ENCODE peak calls at places on chromosome 6, in five cellular contexts. R is CD8-positive, alpha-beta T cell; O is GM23338; T is fibroblast of lung; J is heart left ventricle. L is an unnamed sample.

GRCh38 chr6:6699741-6700367 is 111.3 kb downstream of the LY86 start:
- DNase-seq in R (no peak), O (peak), T (peak), J (peak), L (peak)

GRCh38 chr6:155524249-155524651 is 68.6 kb upstream of the NOX3 start:
- DNase-seq in R (no peak), O (no peak), T (peak), J (no peak), L (no peak)

GRCh38 chr6:101458341-101458740 is 64.8 kb downstream of the GRIK2 start:
- DNase-seq in R (no peak), O (no peak), T (no peak), J (no peak), L (no peak)

GRCh38 chr6:149484733-149485700 is at the start of gene ZC3H12D:
- DNase-seq in R (peak), O (no peak), T (peak), J (peak), L (no peak)

GRCh38 chr6:105810105-105810921 is 275.8 kb upstream of the PRDM1 start:
- DNase-seq in R (no peak), O (peak), T (peak), J (no peak), L (no peak)

GRCh38 chr6:54935739-54936138 is 89.2 kb downstream of the FAM83B start:
- DNase-seq in R (no peak), O (peak), T (peak), J (no peak), L (no peak)

GRCh38 chr6:93304514-93304913 is 114.8 kb downstream of the EPHA7 start:
- DNase-seq in R (no peak), O (peak), T (no peak), J (no peak), L (no peak)

GRCh38 chr6:100001915-100002388 is 7.9 kb upstream of the MCHR2 start:
- DNase-seq in R (peak), O (peak), T (peak), J (no peak), L (peak)

GRCh38 chr6:28683945-28684538 is 158.4 kb downstream of the GPX5 start:
- DNase-seq in R (no peak), O (peak), T (peak), J (no peak), L (no peak)

GRCh38 chr6:84428300-84428907 is 201.0 kb upstream of the CEP162 start:
- DNase-seq in R (no peak), O (peak), T (peak), J (no peak), L (no peak)

GRCh38 chr6:39669117-39669690 is 56.0 kb downstream of the KIF6 start:
- DNase-seq in R (no peak), O (peak), T (peak), J (no peak), L (no peak)

GRCh38 chr6:166760288-166760687 is 133.2 kb upstream of the RPS6KA2 start:
- DNase-seq in R (peak), O (no peak), T (no peak), J (no peak), L (no peak)

GRCh38 chr6:82612475-82612874 is 248.9 kb downstream of the TPBG start:
- DNase-seq in R (no peak), O (no peak), T (no peak), J (no peak), L (no peak)

GRCh38 chr6:168050861-168051586 is 28.0 kb downstream of the FRMD1 start:
- DNase-seq in R (no peak), O (peak), T (peak), J (no peak), L (no peak)

GRCh38 chr6:75109757-75110156 is 96.1 kb downstream of the COL12A1 start:
- DNase-seq in R (no peak), O (no peak), T (peak), J (no peak), L (no peak)

GRCh38 chr6:125041740-125042459 is 79.7 kb downstream of the RNF217 start:
- DNase-seq in R (no peak), O (no peak), T (peak), J (no peak), L (no peak)

GRCh38 chr6:91711518-91711917 is 1124.6 kb upstream of the MAP3K7 start:
- DNase-seq in R (no peak), O (no peak), T (no peak), J (no peak), L (no peak)

GRCh38 chr6:124742971-124743370 is 219.3 kb upstream of the RNF217 start:
- DNase-seq in R (no peak), O (no peak), T (peak), J (no peak), L (no peak)

GRCh38 chr6:132623446-132623845 is 629 bp downstream of the TAAR2 start:
- DNase-seq in R (no peak), O (no peak), T (no peak), J (no peak), L (no peak)

GRCh38 chr6:121274896-121275295 is 59.4 kb downstream of the TBC1D32 start:
- DNase-seq in R (no peak), O (no peak), T (no peak), J (no peak), L (no peak)

GRCh38 chr6:142947702-142948480 is 2.9 kb upstream of the HIVEP2 start:
- DNase-seq in R (peak), O (no peak), T (peak), J (no peak), L (no peak)

GRCh38 chr6:99434702-99435530 is 9.8 kb upstream of the PNISR start:
- DNase-seq in R (no peak), O (peak), T (peak), J (no peak), L (no peak)

GRCh38 chr6:13678255-13678983 is 33.2 kb downstream of the RANBP9 start:
- DNase-seq in R (no peak), O (peak), T (no peak), J (no peak), L (no peak)

GRCh38 chr6:92376711-92377110 is 1042.6 kb downstream of the EPHA7 start:
- DNase-seq in R (no peak), O (no peak), T (peak), J (no peak), L (no peak)

GRCh38 chr6:135033238-135033637 is 21.4 kb downstream of the HBS1L start:
- DNase-seq in R (no peak), O (no peak), T (no peak), J (no peak), L (no peak)

GRCh38 chr6:94041930-94042724 is 622.8 kb upstream of the EPHA7 start:
- DNase-seq in R (no peak), O (no peak), T (no peak), J (no peak), L (no peak)

GRCh38 chr6:105641507-105641906 is 238.6 kb upstream of the PREP start:
- DNase-seq in R (no peak), O (no peak), T (no peak), J (no peak), L (no peak)

GRCh38 chr6:2733324-2733723 is 17.4 kb downstream of the MYLK4 start:
- DNase-seq in R (peak), O (no peak), T (no peak), J (peak), L (no peak)

GRCh38 chr6:155126727-155127439 is 131.8 kb downstream of the TIAM2 start:
- DNase-seq in R (no peak), O (no peak), T (peak), J (no peak), L (no peak)

GRCh38 chr6:39236742-39237141 is 7.5 kb upstream of the KCNK5 start:
- DNase-seq in R (no peak), O (no peak), T (no peak), J (no peak), L (no peak)

GRCh38 chr6:152378154-152378553 is 259.0 kb downstream of the SYNE1 start:
- DNase-seq in R (no peak), O (no peak), T (no peak), J (no peak), L (no peak)

GRCh38 chr6:33683051-33683571 is 28.4 kb downstream of the UQCC2 start:
- DNase-seq in R (peak), O (no peak), T (no peak), J (no peak), L (peak)

GRCh38 chr6:79466222-79466834 is 70.9 kb downstream of the LCA5 start:
- DNase-seq in R (no peak), O (peak), T (peak), J (no peak), L (no peak)

GRCh38 chr6:20211941-20212391 is 303 bp downstream of the MBOAT1 start:
- DNase-seq in R (peak), O (peak), T (no peak), J (peak), L (no peak)

GRCh38 chr6:165845488-165845887 is 182.4 kb upstream of the PDE10A start:
- DNase-seq in R (no peak), O (no peak), T (peak), J (no peak), L (no peak)

GRCh38 chr6:69570126-69570525 is 226.7 kb downstream of the LMBRD1 start:
- DNase-seq in R (no peak), O (no peak), T (no peak), J (no peak), L (no peak)

GRCh38 chr6:6191476-6191875 is 129.0 kb downstream of the F13A1 start:
- DNase-seq in R (no peak), O (peak), T (no peak), J (no peak), L (no peak)

GRCh38 chr6:35092362-35093117 is 48.6 kb downstream of the TCP11 start:
- DNase-seq in R (no peak), O (no peak), T (peak), J (no peak), L (no peak)

DNA sequence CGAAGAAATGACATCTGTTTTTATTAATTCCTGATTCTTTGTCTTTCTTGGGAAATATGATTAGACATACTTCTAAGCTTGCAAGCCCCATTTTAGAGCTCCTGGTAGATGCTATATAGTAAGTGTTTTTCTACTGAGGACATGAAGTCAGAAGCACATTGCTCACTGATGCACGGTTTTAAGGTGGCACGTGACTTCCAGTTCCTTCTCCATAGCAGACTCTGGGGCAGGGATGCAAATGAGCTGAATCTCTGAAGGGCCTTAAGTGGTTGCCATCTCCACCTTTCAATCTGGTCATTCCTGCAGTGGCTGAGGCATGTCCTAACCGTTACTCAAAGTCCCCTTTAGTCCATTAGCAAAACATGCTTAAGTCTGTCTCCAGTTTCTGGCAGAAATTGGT is 421.2 kb upstream of the HTR1E start:
- DNase-seq in R (no peak), O (no peak), T (no peak), J (no peak), L (no peak)
- H3K27ac ChIP-seq in R (no peak), O (no peak), T (no peak), J (no peak), L (no peak)

DNA sequence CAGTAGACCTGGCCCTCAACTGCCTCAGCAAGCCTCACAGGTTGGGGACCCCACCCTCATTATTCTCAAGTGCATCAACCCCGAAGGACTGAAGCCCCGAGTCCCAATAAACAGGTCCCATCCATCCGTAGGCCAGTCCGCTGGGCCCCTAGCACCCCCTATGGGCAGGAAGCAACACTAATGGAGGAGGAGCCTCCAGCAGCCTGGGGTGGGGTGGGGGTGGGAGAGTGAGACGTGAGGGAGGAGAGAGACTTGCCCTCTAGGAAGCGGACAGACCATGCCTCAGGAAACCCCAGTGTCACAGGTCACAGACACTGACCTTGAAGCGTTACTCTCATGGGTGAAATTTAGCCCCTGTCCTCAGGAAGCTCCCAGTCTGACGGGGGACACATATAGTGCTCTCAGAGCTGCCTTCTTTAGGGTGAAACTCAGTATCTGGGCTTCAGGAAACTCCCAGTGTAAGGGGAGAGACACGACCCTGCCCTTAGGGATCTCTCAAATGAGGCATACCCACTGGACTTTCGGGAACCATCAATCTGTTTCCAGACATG is 125.9 kb downstream of the MRPL14 start:
- DNase-seq in R (no peak), O (peak), T (peak), J (peak), L (peak)
- H3K27ac ChIP-seq in R (no peak), O (peak), T (no peak), J (no peak), L (no peak)

DNA sequence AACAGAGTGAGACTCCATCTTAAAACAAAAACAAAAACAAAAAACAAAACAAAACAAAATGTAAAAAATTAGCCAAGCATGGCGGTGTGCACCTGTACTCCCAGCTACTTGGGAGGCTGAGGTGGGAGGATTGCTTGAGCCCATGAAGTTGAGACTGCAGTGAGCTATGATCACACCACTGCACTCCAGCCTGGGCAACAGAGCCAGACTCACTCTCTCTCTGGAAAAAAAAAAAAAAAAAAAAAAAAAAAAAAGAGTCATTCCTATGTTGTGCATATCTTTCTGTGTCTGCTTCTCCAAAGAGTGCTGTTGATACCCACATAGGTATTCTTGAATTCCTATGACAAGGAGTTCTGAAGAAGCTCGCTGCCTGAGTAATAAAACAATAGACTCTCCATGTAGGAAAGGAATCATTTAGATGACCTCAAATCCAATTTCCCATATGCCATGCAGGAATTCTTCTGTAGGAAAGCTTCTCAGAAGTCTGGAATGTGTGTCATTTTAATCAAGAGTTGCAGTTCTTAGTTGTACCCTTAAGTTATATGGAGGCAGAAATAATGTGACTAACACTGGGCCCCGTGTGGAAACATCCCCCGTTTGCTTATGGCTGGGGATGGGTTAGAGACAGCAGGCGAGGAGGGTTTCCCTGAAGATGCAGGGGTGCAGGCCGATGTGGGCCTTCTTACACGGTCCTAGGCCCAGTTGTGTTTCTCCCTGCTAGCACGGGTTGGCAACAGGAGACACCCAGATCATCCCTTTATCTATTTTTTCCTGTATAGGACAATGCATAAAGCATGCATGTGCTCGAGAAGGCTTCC is 79.4 kb downstream of the ZDHHC14 start:
- DNase-seq in R (no peak), O (no peak), T (no peak), J (no peak), L (no peak)
- H3K27ac ChIP-seq in R (no peak), O (no peak), T (no peak), J (no peak), L (no peak)

DNA sequence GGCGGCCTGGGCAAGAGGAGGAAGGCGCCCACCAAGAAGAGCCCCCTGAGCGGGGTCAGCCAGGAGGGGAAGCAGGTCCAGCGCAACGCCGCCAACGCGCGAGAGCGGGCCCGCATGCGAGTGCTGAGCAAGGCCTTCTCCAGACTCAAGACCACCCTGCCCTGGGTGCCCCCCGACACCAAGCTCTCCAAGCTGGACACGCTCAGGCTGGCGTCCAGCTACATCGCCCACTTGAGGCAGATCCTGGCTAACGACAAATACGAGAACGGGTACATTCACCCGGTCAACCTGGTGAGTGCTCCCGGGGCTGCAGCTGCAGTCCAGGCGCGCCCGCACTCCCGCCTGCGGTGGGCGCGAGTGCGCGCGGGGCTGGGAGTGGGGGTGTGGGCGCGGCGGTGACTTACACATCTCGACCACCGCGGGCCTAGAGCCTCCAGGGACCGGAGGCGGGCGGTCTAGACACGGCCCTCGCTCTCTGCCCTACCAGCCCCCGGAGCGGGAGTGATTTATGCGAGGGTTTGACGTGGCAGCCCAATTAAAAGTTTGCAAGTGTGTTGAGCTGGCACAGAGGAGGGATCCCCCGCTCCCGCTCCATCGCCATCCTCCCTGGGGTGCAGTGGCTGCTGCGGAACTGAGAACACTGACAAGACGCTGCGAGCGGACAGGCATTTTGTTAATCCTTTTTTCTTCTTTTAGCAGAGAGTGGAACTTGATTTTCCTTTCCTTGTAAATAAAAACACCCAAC is 816 bp downstream of the TCF21 start:
- DNase-seq in R (no peak), O (peak), T (peak), J (peak), L (no peak)
- H3K27ac ChIP-seq in R (no peak), O (no peak), T (peak), J (peak), L (no peak)

DNA sequence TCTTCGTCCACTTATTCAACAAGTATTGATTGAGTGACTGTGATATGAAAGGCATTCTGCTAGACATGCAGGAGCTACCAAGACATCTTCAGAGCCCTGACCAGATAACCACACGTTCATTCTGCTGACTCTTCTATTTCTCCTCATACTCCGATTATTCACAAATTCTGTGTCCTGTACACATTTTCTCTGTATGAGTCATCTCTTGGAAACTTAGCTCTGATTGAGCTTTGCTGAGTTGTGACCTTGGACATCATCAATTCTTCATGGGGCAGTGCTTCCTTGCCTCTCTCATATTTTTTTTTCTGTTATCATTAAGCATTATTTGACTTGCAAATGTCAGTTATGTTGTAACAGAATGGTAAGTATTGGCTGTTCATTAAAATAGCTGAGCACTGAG is 351.6 kb upstream of the CNR1 start:
- DNase-seq in R (no peak), O (no peak), T (no peak), J (no peak), L (no peak)
- H3K27ac ChIP-seq in R (no peak), O (no peak), T (no peak), J (no peak), L (no peak)

DNA sequence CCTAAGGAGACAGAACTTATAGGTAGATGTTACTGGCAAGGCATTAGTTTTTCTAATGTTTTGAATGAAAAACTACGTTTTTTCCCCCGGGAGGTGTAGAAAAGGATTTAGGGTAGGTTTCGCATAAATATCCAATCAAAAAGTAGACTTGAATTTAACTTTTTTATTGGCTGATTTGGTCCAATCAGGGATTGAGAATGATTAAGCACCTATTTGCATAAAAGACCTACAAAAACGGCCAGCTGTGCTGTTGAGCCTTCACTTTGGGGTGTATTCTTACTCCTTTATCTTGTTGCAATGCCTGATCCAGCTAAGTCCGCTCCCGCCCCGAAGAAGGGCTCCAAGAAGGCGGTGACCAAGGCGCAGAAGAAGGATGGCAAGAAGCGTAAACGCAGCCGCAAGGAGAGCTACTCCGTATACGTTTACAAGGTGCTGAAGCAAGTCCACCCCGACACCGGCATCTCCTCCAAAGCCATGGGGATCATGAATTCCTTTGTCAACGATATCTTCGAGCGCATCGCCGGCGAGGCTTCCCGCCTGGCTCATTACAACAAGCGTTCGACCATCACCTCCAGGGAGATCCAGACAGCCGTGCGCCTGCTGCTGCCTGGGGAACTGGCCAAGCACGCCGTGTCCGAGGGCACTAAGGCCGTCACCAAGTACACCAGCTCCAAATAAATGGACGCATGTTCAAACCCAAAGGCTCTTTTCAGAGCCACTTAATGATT is 113.5 kb upstream of the BTN3A2 start:
- DNase-seq in R (peak), O (peak), T (peak), J (peak), L (no peak)
- H3K27ac ChIP-seq in R (peak), O (peak), T (peak), J (no peak), L (peak)

DNA sequence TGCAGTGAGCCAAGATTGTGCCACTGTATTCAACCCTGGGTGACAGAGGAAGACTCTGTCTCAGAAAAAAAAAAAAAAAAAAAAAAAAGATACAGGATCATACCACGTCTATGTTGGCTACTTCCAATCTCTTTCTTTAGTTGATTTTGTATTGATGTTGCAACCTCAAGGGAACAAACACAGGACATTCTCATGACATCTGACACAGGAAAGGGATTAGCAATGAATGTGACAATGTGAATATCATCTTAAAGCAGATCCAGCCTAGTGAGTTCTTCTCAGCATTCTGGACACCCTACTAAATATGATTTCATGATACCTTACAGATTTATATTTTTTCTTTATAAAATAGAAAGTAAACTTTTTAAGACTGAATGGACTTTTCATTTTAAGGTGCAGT is 580.3 kb downstream of the PRKN start:
- DNase-seq in R (no peak), O (no peak), T (no peak), J (no peak), L (no peak)
- H3K27ac ChIP-seq in R (no peak), O (no peak), T (no peak), J (no peak), L (no peak)

L was measured in caudate nucleus.